ENCODE peak calls at places on chromosomes 6 and 20, in ten cellular contexts. One of them, this sample, is unnamed.

GRCh38 chr6:21738180-21739094 is 144.9 kb downstream of the SOX4 start:
- DNase-seq in chondrocyte: no peak
- DNase-seq in cardiac muscle cell: no peak
- DNase-seq in PC-9: peak
- DNase-seq in fibroblast of lung: no peak
- DNase-seq in PC-3: peak
- DNase-seq in endothelial cell: no peak
- DNase-seq in upper lobe of right lung: no peak
- DNase-seq in psoas muscle: no peak
- DNase-seq in epithelial cell of proximal tubule: no peak
- DNase-seq in this sample: no peak

GRCh38 chr20:58099956-58100730 is 128.3 kb downstream of the ANKRD60 start:
- DNase-seq in endothelial cell: no peak
- DNase-seq in psoas muscle: no peak
- DNase-seq in upper lobe of right lung: no peak
- DNase-seq in chondrocyte: no peak
- DNase-seq in epithelial cell of proximal tubule: no peak
- DNase-seq in cardiac muscle cell: no peak
- DNase-seq in fibroblast of lung: no peak
- DNase-seq in PC-9: no peak
- DNase-seq in PC-3: no peak
- DNase-seq in this sample: no peak

GRCh38 chr6:31701666-31702420 is 1.3 kb downstream of the ABHD16A start:
- DNase-seq in PC-9: no peak
- DNase-seq in fibroblast of lung: peak
- DNase-seq in psoas muscle: peak
- DNase-seq in upper lobe of right lung: no peak
- DNase-seq in PC-3: no peak
- DNase-seq in endothelial cell: no peak
- DNase-seq in cardiac muscle cell: peak
- DNase-seq in chondrocyte: no peak
- DNase-seq in epithelial cell of proximal tubule: no peak
- DNase-seq in this sample: no peak

GRCh38 chr20:38178581-38178980 is 13.5 kb upstream of the TGM2 start:
- DNase-seq in endothelial cell: no peak
- DNase-seq in cardiac muscle cell: no peak
- DNase-seq in PC-9: no peak
- DNase-seq in PC-3: no peak
- DNase-seq in upper lobe of right lung: no peak
- DNase-seq in epithelial cell of proximal tubule: no peak
- DNase-seq in fibroblast of lung: no peak
- DNase-seq in psoas muscle: no peak
- DNase-seq in chondrocyte: no peak
- DNase-seq in this sample: no peak

GRCh38 chr20:13857961-13858360 is 73.1 kb downstream of the NDUFAF5 start:
- DNase-seq in fibroblast of lung: no peak
- DNase-seq in PC-3: no peak
- DNase-seq in cardiac muscle cell: no peak
- DNase-seq in upper lobe of right lung: no peak
- DNase-seq in psoas muscle: no peak
- DNase-seq in PC-9: no peak
- DNase-seq in chondrocyte: no peak
- DNase-seq in endothelial cell: no peak
- DNase-seq in epithelial cell of proximal tubule: no peak
- DNase-seq in this sample: no peak

GRCh38 chr20:53933232-53933846 is 137.1 kb downstream of the BCAS1 start:
- DNase-seq in PC-3: no peak
- DNase-seq in endothelial cell: no peak
- DNase-seq in cardiac muscle cell: no peak
- DNase-seq in chondrocyte: no peak
- DNase-seq in psoas muscle: no peak
- DNase-seq in epithelial cell of proximal tubule: no peak
- DNase-seq in upper lobe of right lung: no peak
- DNase-seq in PC-9: no peak
- DNase-seq in fibroblast of lung: no peak
- DNase-seq in this sample: no peak

GRCh38 chr6:167745660-167746376 is 80.9 kb upstream of the AFDN start:
- DNase-seq in fibroblast of lung: no peak
- DNase-seq in psoas muscle: peak
- DNase-seq in PC-3: no peak
- DNase-seq in cardiac muscle cell: no peak
- DNase-seq in upper lobe of right lung: no peak
- DNase-seq in chondrocyte: peak
- DNase-seq in endothelial cell: no peak
- DNase-seq in PC-9: no peak
- DNase-seq in epithelial cell of proximal tubule: no peak
- DNase-seq in this sample: no peak

GRCh38 chr20:21901470-21902275 is 196.2 kb downstream of the PAX1 start:
- DNase-seq in fibroblast of lung: no peak
- DNase-seq in chondrocyte: no peak
- DNase-seq in psoas muscle: peak
- DNase-seq in upper lobe of right lung: no peak
- DNase-seq in PC-9: no peak
- DNase-seq in epithelial cell of proximal tubule: no peak
- DNase-seq in endothelial cell: no peak
- DNase-seq in PC-3: peak
- DNase-seq in cardiac muscle cell: no peak
- DNase-seq in this sample: no peak

GRCh38 chr6:20793174-20793573 is 258.9 kb downstream of the CDKAL1 start:
- DNase-seq in upper lobe of right lung: no peak
- DNase-seq in chondrocyte: no peak
- DNase-seq in fibroblast of lung: no peak
- DNase-seq in psoas muscle: no peak
- DNase-seq in endothelial cell: no peak
- DNase-seq in epithelial cell of proximal tubule: no peak
- DNase-seq in cardiac muscle cell: no peak
- DNase-seq in PC-9: no peak
- DNase-seq in PC-3: no peak
- DNase-seq in this sample: no peak

GRCh38 chr6:149864578-149865535 is 698 bp upstream of the LRP11 start:
- DNase-seq in upper lobe of right lung: no peak
- DNase-seq in psoas muscle: no peak
- DNase-seq in endothelial cell: peak
- DNase-seq in chondrocyte: no peak
- DNase-seq in PC-9: peak
- DNase-seq in cardiac muscle cell: peak
- DNase-seq in epithelial cell of proximal tubule: no peak
- DNase-seq in fibroblast of lung: peak
- DNase-seq in PC-3: peak
- DNase-seq in this sample: no peak

GRCh38 chr6:28880894-28881780 is 42.6 kb downstream of the TRIM27 start:
- DNase-seq in fibroblast of lung: peak
- DNase-seq in endothelial cell: peak
- DNase-seq in psoas muscle: peak
- DNase-seq in upper lobe of right lung: no peak
- DNase-seq in PC-9: peak
- DNase-seq in epithelial cell of proximal tubule: no peak
- DNase-seq in PC-3: peak
- DNase-seq in cardiac muscle cell: peak
- DNase-seq in chondrocyte: no peak
- DNase-seq in this sample: peak

GRCh38 chr20:8227293-8227692 is 95.2 kb downstream of the PLCB1 start:
- DNase-seq in PC-9: no peak
- DNase-seq in psoas muscle: no peak
- DNase-seq in chondrocyte: no peak
- DNase-seq in upper lobe of right lung: no peak
- DNase-seq in endothelial cell: no peak
- DNase-seq in fibroblast of lung: no peak
- DNase-seq in epithelial cell of proximal tubule: no peak
- DNase-seq in PC-3: no peak
- DNase-seq in cardiac muscle cell: no peak
- DNase-seq in this sample: no peak

GRCh38 chr20:31587545-31588389 is 17.3 kb upstream of the ID1 start:
- DNase-seq in chondrocyte: no peak
- DNase-seq in psoas muscle: peak
- DNase-seq in PC-9: no peak
- DNase-seq in endothelial cell: no peak
- DNase-seq in epithelial cell of proximal tubule: no peak
- DNase-seq in PC-3: no peak
- DNase-seq in cardiac muscle cell: peak
- DNase-seq in upper lobe of right lung: peak
- DNase-seq in fibroblast of lung: peak
- DNase-seq in this sample: no peak

GRCh38 chr6:72040106-72040505 is 153.8 kb downstream of the RIMS1 start:
- DNase-seq in psoas muscle: no peak
- DNase-seq in cardiac muscle cell: no peak
- DNase-seq in endothelial cell: no peak
- DNase-seq in fibroblast of lung: peak
- DNase-seq in PC-3: no peak
- DNase-seq in upper lobe of right lung: no peak
- DNase-seq in epithelial cell of proximal tubule: no peak
- DNase-seq in chondrocyte: no peak
- DNase-seq in PC-9: no peak
- DNase-seq in this sample: no peak

GRCh38 chr6:72048080-72048479 is 161.7 kb downstream of the RIMS1 start:
- DNase-seq in fibroblast of lung: no peak
- DNase-seq in epithelial cell of proximal tubule: no peak
- DNase-seq in endothelial cell: no peak
- DNase-seq in upper lobe of right lung: no peak
- DNase-seq in psoas muscle: no peak
- DNase-seq in cardiac muscle cell: no peak
- DNase-seq in PC-9: no peak
- DNase-seq in PC-3: no peak
- DNase-seq in chondrocyte: no peak
- DNase-seq in this sample: no peak

GRCh38 chr6:72037006-72037405 is 150.7 kb downstream of the RIMS1 start:
- DNase-seq in fibroblast of lung: no peak
- DNase-seq in chondrocyte: no peak
- DNase-seq in endothelial cell: no peak
- DNase-seq in PC-9: no peak
- DNase-seq in psoas muscle: no peak
- DNase-seq in PC-3: no peak
- DNase-seq in cardiac muscle cell: no peak
- DNase-seq in upper lobe of right lung: no peak
- DNase-seq in epithelial cell of proximal tubule: no peak
- DNase-seq in this sample: no peak

DNA sequence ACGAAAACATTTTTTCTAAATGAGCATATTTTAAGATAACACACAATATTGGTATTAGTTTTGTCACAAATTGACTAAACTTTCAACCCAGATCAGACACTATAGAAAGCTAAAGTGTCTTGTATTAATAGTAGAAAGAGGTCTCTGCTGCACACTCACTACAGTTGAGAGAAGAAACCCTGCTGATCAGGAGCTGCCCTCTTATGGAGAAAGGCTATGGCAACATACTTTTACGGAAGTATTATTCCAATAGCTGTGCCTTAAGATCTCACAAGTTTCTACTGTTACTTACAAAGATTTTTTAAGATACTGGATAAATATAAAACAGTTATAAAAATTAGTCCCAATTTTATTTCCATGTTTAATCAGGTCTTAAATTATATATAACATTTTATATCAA is 155.7 kb downstream of the RIMS1 start:
- DNase-seq in upper lobe of right lung: no peak
- DNase-seq in epithelial cell of proximal tubule: no peak
- DNase-seq in cardiac muscle cell: no peak
- DNase-seq in endothelial cell: no peak
- DNase-seq in fibroblast of lung: no peak
- DNase-seq in PC-9: no peak
- DNase-seq in chondrocyte: no peak
- DNase-seq in PC-3: peak
- DNase-seq in psoas muscle: no peak
- DNase-seq in this sample: no peak
- TF ChIP-seq CTCF in upper lobe of right lung: peak
- TF ChIP-seq CTCF in epithelial cell of proximal tubule: peak
- TF ChIP-seq CTCF in cardiac muscle cell: no peak
- TF ChIP-seq CTCF in endothelial cell: no peak
- TF ChIP-seq CTCF in fibroblast of lung: peak
- TF ChIP-seq CTCF in PC-9: no peak
- TF ChIP-seq CTCF in chondrocyte: peak
- TF ChIP-seq CTCF in PC-3: no peak
- TF ChIP-seq CTCF in psoas muscle: no peak
- TF ChIP-seq CTCF in this sample: no peak

DNA sequence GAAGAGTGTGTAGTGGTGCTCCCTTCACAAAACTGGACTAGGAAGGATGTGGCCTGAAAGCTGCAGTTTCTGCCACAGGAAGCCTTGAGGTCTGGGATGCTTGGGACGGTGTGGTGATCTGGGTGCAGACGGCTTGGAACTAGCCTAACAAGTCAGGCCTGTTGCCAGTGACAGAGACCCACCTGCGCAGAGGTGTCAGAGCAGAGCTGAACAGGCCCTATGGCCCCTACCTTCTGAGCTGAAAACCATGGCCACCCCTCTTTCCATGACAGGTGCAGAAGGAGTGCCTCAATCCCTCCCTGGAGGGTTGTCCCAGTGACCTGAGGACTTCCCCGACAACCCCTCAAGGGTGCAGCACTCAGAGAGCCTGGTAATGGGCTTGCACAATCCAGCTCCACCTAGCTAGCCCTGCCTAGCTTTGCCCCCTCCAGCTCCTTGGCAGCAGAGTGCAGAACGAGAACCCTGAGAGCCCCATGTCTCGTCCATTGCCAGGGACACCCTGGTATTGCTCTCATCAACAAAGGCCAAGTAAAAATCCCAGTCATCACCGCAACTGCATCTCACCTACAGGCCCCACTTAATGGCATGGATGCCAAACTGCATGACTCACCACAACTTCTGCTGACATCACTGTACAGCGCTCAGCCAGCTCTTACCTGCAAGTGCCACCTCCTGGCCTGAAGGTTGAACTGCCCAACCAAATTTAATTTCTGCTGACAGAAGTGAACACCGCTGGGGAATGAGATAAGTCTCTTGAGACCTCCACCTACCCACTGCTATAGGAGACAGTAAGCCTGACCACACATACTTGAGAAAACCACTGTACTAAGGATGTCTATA is 563.1 kb downstream of the TFAP2A start:
- DNase-seq in cardiac muscle cell: peak
- DNase-seq in epithelial cell of proximal tubule: no peak
- DNase-seq in psoas muscle: no peak
- DNase-seq in PC-9: peak
- DNase-seq in endothelial cell: no peak
- DNase-seq in fibroblast of lung: no peak
- DNase-seq in upper lobe of right lung: no peak
- DNase-seq in chondrocyte: no peak
- DNase-seq in PC-3: peak
- DNase-seq in this sample: no peak
- TF ChIP-seq CTCF in cardiac muscle cell: no peak
- TF ChIP-seq CTCF in epithelial cell of proximal tubule: peak
- TF ChIP-seq CTCF in psoas muscle: no peak
- TF ChIP-seq CTCF in PC-9: peak
- TF ChIP-seq CTCF in endothelial cell: peak
- TF ChIP-seq CTCF in fibroblast of lung: no peak
- TF ChIP-seq CTCF in upper lobe of right lung: no peak
- TF ChIP-seq CTCF in chondrocyte: peak
- TF ChIP-seq CTCF in PC-3: peak
- TF ChIP-seq CTCF in this sample: no peak

GRCh38 chr6:53125276-53125675 is 23.4 kb downstream of the GCM1 start:
- DNase-seq in epithelial cell of proximal tubule: no peak
- DNase-seq in chondrocyte: no peak
- DNase-seq in psoas muscle: no peak
- DNase-seq in endothelial cell: no peak
- DNase-seq in cardiac muscle cell: no peak
- DNase-seq in fibroblast of lung: no peak
- DNase-seq in PC-3: no peak
- DNase-seq in upper lobe of right lung: no peak
- DNase-seq in PC-9: no peak
- DNase-seq in this sample: no peak
- TF ChIP-seq CTCF in epithelial cell of proximal tubule: no peak
- TF ChIP-seq CTCF in chondrocyte: no peak
- TF ChIP-seq CTCF in psoas muscle: no peak
- TF ChIP-seq CTCF in endothelial cell: no peak
- TF ChIP-seq CTCF in cardiac muscle cell: no peak
- TF ChIP-seq CTCF in fibroblast of lung: no peak
- TF ChIP-seq CTCF in PC-3: no peak
- TF ChIP-seq CTCF in upper lobe of right lung: no peak
- TF ChIP-seq CTCF in PC-9: no peak
- TF ChIP-seq CTCF in this sample: no peak

GRCh38 chr6:257031-257725 is 35.1 kb upstream of the DUSP22 start:
- DNase-seq in psoas muscle: no peak
- DNase-seq in chondrocyte: no peak
- DNase-seq in fibroblast of lung: peak
- DNase-seq in PC-9: peak
- DNase-seq in PC-3: peak
- DNase-seq in cardiac muscle cell: peak
- DNase-seq in endothelial cell: no peak
- DNase-seq in epithelial cell of proximal tubule: no peak
- DNase-seq in upper lobe of right lung: no peak
- DNase-seq in this sample: no peak
- TF ChIP-seq CTCF in psoas muscle: no peak
- TF ChIP-seq CTCF in chondrocyte: no peak
- TF ChIP-seq CTCF in fibroblast of lung: no peak
- TF ChIP-seq CTCF in PC-9: no peak
- TF ChIP-seq CTCF in PC-3: no peak
- TF ChIP-seq CTCF in cardiac muscle cell: no peak
- TF ChIP-seq CTCF in endothelial cell: no peak
- TF ChIP-seq CTCF in epithelial cell of proximal tubule: no peak
- TF ChIP-seq CTCF in upper lobe of right lung: no peak
- TF ChIP-seq CTCF in this sample: no peak

This sample was measured in mesothelial cell of epicardium.